ENCODE peak calls at places on chromosome 3, in five cellular contexts. One of them, this sample, is unnamed.

GRCh38 chr3:194686816-194687637 is 1.3 kb downstream of the FAM43A start:
- DNase-seq in H1: peak
- DNase-seq in mesendoderm: peak
- DNase-seq in neuronal stem cell: peak
- DNase-seq in trophoblast cell: peak
- DNase-seq in this sample: peak

GRCh38 chr3:29827756-29828155 is 546.9 kb downstream of the RBMS3 start:
- DNase-seq in H1: no peak
- DNase-seq in mesendoderm: no peak
- DNase-seq in neuronal stem cell: no peak
- DNase-seq in trophoblast cell: no peak
- DNase-seq in this sample: no peak

GRCh38 chr3:42010530-42010929 is 48.6 kb upstream of the ULK4 start:
- DNase-seq in H1: no peak
- DNase-seq in mesendoderm: no peak
- DNase-seq in neuronal stem cell: no peak
- DNase-seq in trophoblast cell: no peak
- DNase-seq in this sample: no peak

GRCh38 chr3:64575211-64575844 is 112.5 kb downstream of the ADAMTS9 start:
- DNase-seq in H1: no peak
- DNase-seq in mesendoderm: peak
- DNase-seq in neuronal stem cell: no peak
- DNase-seq in trophoblast cell: peak
- DNase-seq in this sample: peak

GRCh38 chr3:63344676-63345075 is 66.6 kb downstream of the SYNPR start:
- DNase-seq in H1: no peak
- DNase-seq in mesendoderm: peak
- DNase-seq in neuronal stem cell: no peak
- DNase-seq in trophoblast cell: peak
- DNase-seq in this sample: peak

GRCh38 chr3:129695203-129695602 is 88.7 kb upstream of the PLXND1 start:
- DNase-seq in H1: no peak
- DNase-seq in mesendoderm: no peak
- DNase-seq in neuronal stem cell: no peak
- DNase-seq in trophoblast cell: peak
- DNase-seq in this sample: no peak

GRCh38 chr3:64687781-64688515 is at the start of gene ADAMTS9:
- DNase-seq in H1: peak
- DNase-seq in mesendoderm: peak
- DNase-seq in neuronal stem cell: peak
- DNase-seq in trophoblast cell: peak
- DNase-seq in this sample: peak

GRCh38 chr3:195888981-195889842 is 19.1 kb downstream of the TNK2 start:
- DNase-seq in H1: no peak
- DNase-seq in mesendoderm: no peak
- DNase-seq in neuronal stem cell: no peak
- DNase-seq in trophoblast cell: no peak
- DNase-seq in this sample: no peak

GRCh38 chr3:42025388-42026138 is 63.7 kb upstream of the ULK4 start:
- DNase-seq in H1: peak
- DNase-seq in mesendoderm: peak
- DNase-seq in neuronal stem cell: peak
- DNase-seq in trophoblast cell: peak
- DNase-seq in this sample: peak

GRCh38 chr3:16842710-16843270 is 42.0 kb upstream of the PLCL2 start:
- DNase-seq in H1: no peak
- DNase-seq in mesendoderm: peak
- DNase-seq in neuronal stem cell: no peak
- DNase-seq in trophoblast cell: no peak
- DNase-seq in this sample: no peak

GRCh38 chr3:71662056-71662455 is 63.1 kb downstream of the EIF4E3 start:
- DNase-seq in H1: no peak
- DNase-seq in mesendoderm: no peak
- DNase-seq in neuronal stem cell: no peak
- DNase-seq in trophoblast cell: no peak
- DNase-seq in this sample: no peak

GRCh38 chr3:121735047-121735696 is 14.4 kb downstream of the GOLGB1 start:
- DNase-seq in H1: no peak
- DNase-seq in mesendoderm: no peak
- DNase-seq in neuronal stem cell: no peak
- DNase-seq in trophoblast cell: peak
- DNase-seq in this sample: no peak

GRCh38 chr3:129650256-129650872 is 43.9 kb upstream of the PLXND1 start:
- DNase-seq in H1: peak
- DNase-seq in mesendoderm: peak
- DNase-seq in neuronal stem cell: peak
- DNase-seq in trophoblast cell: peak
- DNase-seq in this sample: peak

GRCh38 chr3:53044371-53045106 is 1.3 kb downstream of the SFMBT1 start:
- DNase-seq in H1: peak
- DNase-seq in mesendoderm: peak
- DNase-seq in neuronal stem cell: peak
- DNase-seq in trophoblast cell: peak
- DNase-seq in this sample: no peak

GRCh38 chr3:167246252-167246651 is 133.8 kb downstream of the ZBBX start:
- DNase-seq in H1: no peak
- DNase-seq in mesendoderm: no peak
- DNase-seq in neuronal stem cell: no peak
- DNase-seq in trophoblast cell: no peak
- DNase-seq in this sample: no peak

GRCh38 chr3:99884484-99884883 is 66.8 kb downstream of the CMSS1 start:
- DNase-seq in H1: no peak
- DNase-seq in mesendoderm: peak
- DNase-seq in neuronal stem cell: no peak
- DNase-seq in trophoblast cell: peak
- DNase-seq in this sample: no peak

GRCh38 chr3:16474920-16475319 is 38.6 kb downstream of the RFTN1 start:
- DNase-seq in H1: no peak
- DNase-seq in mesendoderm: no peak
- DNase-seq in neuronal stem cell: no peak
- DNase-seq in trophoblast cell: no peak
- DNase-seq in this sample: no peak

GRCh38 chr3:189577290-189577951 is 53.8 kb upstream of the TP63 start:
- DNase-seq in H1: no peak
- DNase-seq in mesendoderm: no peak
- DNase-seq in neuronal stem cell: no peak
- DNase-seq in trophoblast cell: no peak
- DNase-seq in this sample: no peak

GRCh38 chr3:45994661-45995369 is 809 bp downstream of the FYCO1 start:
- DNase-seq in H1: peak
- DNase-seq in mesendoderm: peak
- DNase-seq in neuronal stem cell: no peak
- DNase-seq in trophoblast cell: peak
- DNase-seq in this sample: peak

GRCh38 chr3:114764056-114764492 is 383.0 kb downstream of the ZBTB20 start:
- DNase-seq in H1: no peak
- DNase-seq in mesendoderm: no peak
- DNase-seq in neuronal stem cell: no peak
- DNase-seq in trophoblast cell: no peak
- DNase-seq in this sample: no peak

GRCh38 chr3:145649368-145649887 is 511.6 kb downstream of the PLOD2 start:
- DNase-seq in H1: no peak
- DNase-seq in mesendoderm: no peak
- DNase-seq in neuronal stem cell: no peak
- DNase-seq in trophoblast cell: no peak
- DNase-seq in this sample: no peak

GRCh38 chr3:109336272-109336957 is 931 bp downstream of the DPPA4 start:
- DNase-seq in H1: no peak
- DNase-seq in mesendoderm: peak
- DNase-seq in neuronal stem cell: no peak
- DNase-seq in trophoblast cell: peak
- DNase-seq in this sample: no peak

GRCh38 chr3:52352566-52352965 is 36.4 kb downstream of the DNAH1 start:
- DNase-seq in H1: no peak
- DNase-seq in mesendoderm: no peak
- DNase-seq in neuronal stem cell: no peak
- DNase-seq in trophoblast cell: peak
- DNase-seq in this sample: no peak

GRCh38 chr3:104604326-104605010 is 762.2 kb upstream of the ALCAM start:
- DNase-seq in H1: no peak
- DNase-seq in mesendoderm: peak
- DNase-seq in neuronal stem cell: no peak
- DNase-seq in trophoblast cell: no peak
- DNase-seq in this sample: no peak

GRCh38 chr3:188266581-188267274 is 112.8 kb downstream of the LPP start:
- DNase-seq in H1: no peak
- DNase-seq in mesendoderm: no peak
- DNase-seq in neuronal stem cell: no peak
- DNase-seq in trophoblast cell: peak
- DNase-seq in this sample: no peak

GRCh38 chr3:127196466-127197299 is 3.8 kb downstream of the PRR23E start:
- DNase-seq in H1: no peak
- DNase-seq in mesendoderm: no peak
- DNase-seq in neuronal stem cell: no peak
- DNase-seq in trophoblast cell: no peak
- DNase-seq in this sample: no peak

GRCh38 chr3:100954990-100955389 is 38.2 kb downstream of the ABI3BP start:
- DNase-seq in H1: no peak
- DNase-seq in mesendoderm: no peak
- DNase-seq in neuronal stem cell: no peak
- DNase-seq in trophoblast cell: peak
- DNase-seq in this sample: no peak

GRCh38 chr3:146896711-146897110 is 291.6 kb upstream of the PLSCR5 start:
- DNase-seq in H1: no peak
- DNase-seq in mesendoderm: peak
- DNase-seq in neuronal stem cell: no peak
- DNase-seq in trophoblast cell: peak
- DNase-seq in this sample: no peak

GRCh38 chr3:67016522-67017080 is 18.5 kb downstream of the KBTBD8 start:
- DNase-seq in H1: no peak
- DNase-seq in mesendoderm: no peak
- DNase-seq in neuronal stem cell: no peak
- DNase-seq in trophoblast cell: peak
- DNase-seq in this sample: no peak

GRCh38 chr3:88640581-88640980 is 466.8 kb upstream of the EPHA3 start:
- DNase-seq in H1: no peak
- DNase-seq in mesendoderm: no peak
- DNase-seq in neuronal stem cell: no peak
- DNase-seq in trophoblast cell: no peak
- DNase-seq in this sample: no peak

GRCh38 chr3:32421185-32421584 is 29.5 kb downstream of the CMTM7 start:
- DNase-seq in H1: peak
- DNase-seq in mesendoderm: no peak
- DNase-seq in neuronal stem cell: no peak
- DNase-seq in trophoblast cell: no peak
- DNase-seq in this sample: no peak
- H2AK5ac ChIP-seq in H1: peak
- H2AK5ac ChIP-seq in mesendoderm: no peak
- H2AK5ac ChIP-seq in neuronal stem cell: no peak
- H2AK5ac ChIP-seq in trophoblast cell: peak
- H2AK5ac ChIP-seq in this sample: no peak

GRCh38 chr3:8501388-8502131 is at the start of gene LMCD1:
- DNase-seq in H1: peak
- DNase-seq in mesendoderm: peak
- DNase-seq in neuronal stem cell: peak
- DNase-seq in trophoblast cell: peak
- DNase-seq in this sample: peak

GRCh38 chr3:8499181-8499611 is 2.4 kb upstream of the LMCD1 start:
- DNase-seq in H1: no peak
- DNase-seq in mesendoderm: no peak
- DNase-seq in neuronal stem cell: peak
- DNase-seq in trophoblast cell: peak
- DNase-seq in this sample: peak

GRCh38 chr3:8497582-8497981 is 4.0 kb upstream of the LMCD1 start:
- DNase-seq in H1: no peak
- DNase-seq in mesendoderm: peak
- DNase-seq in neuronal stem cell: no peak
- DNase-seq in trophoblast cell: peak
- DNase-seq in this sample: no peak

GRCh38 chr3:8500966-8501365 is 657 bp upstream of the LMCD1 start:
- DNase-seq in H1: no peak
- DNase-seq in mesendoderm: no peak
- DNase-seq in neuronal stem cell: no peak
- DNase-seq in trophoblast cell: no peak
- DNase-seq in this sample: no peak

GRCh38 chr3:8500208-8500961 is 1.2 kb upstream of the LMCD1 start:
- DNase-seq in H1: no peak
- DNase-seq in mesendoderm: peak
- DNase-seq in neuronal stem cell: no peak
- DNase-seq in trophoblast cell: peak
- DNase-seq in this sample: peak
- H2AK5ac ChIP-seq in H1: no peak
- H2AK5ac ChIP-seq in mesendoderm: no peak
- H2AK5ac ChIP-seq in neuronal stem cell: no peak
- H2AK5ac ChIP-seq in trophoblast cell: no peak
- H2AK5ac ChIP-seq in this sample: no peak

GRCh38 chr3:11245276-11245675 is 26.9 kb upstream of the ATG7 start:
- DNase-seq in H1: no peak
- DNase-seq in mesendoderm: no peak
- DNase-seq in neuronal stem cell: no peak
- DNase-seq in trophoblast cell: no peak
- DNase-seq in this sample: no peak

GRCh38 chr3:11247362-11247761 is 24.8 kb upstream of the ATG7 start:
- DNase-seq in H1: no peak
- DNase-seq in mesendoderm: no peak
- DNase-seq in neuronal stem cell: no peak
- DNase-seq in trophoblast cell: peak
- DNase-seq in this sample: no peak

GRCh38 chr3:11246663-11246970 is 25.6 kb upstream of the ATG7 start:
- DNase-seq in H1: no peak
- DNase-seq in mesendoderm: no peak
- DNase-seq in neuronal stem cell: no peak
- DNase-seq in trophoblast cell: no peak
- DNase-seq in this sample: no peak

GRCh38 chr3:11245827-11246662 is 26.2 kb upstream of the ATG7 start:
- DNase-seq in H1: no peak
- DNase-seq in mesendoderm: peak
- DNase-seq in neuronal stem cell: no peak
- DNase-seq in trophoblast cell: no peak
- DNase-seq in this sample: no peak

DNA sequence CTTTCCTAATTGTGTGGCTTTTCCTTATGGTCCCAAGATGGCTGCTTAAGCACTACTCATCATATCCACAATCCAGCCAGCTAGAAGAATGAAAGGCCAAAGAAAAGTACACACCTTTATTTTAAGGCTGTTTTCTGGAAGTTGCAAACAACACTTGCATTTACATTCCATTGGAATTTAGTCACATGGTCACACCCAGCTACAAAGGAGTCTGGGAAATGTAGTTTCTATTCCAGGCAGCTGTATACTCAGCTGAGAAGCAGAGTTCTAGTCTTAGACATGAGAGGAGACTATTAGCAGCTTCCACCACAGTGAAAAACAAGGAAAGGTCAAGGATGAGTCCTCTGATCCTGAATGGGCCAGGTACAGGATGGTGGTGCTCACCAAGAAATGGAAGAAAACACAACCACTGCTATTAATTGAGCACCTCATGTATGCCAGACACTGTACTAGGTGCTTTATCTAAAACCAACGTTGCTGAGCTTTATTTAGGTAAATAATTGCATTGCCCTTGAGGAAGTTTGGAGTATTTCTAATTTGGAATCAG is 28.0 kb upstream of the ATG7 start:
- DNase-seq in H1: no peak
- DNase-seq in mesendoderm: peak
- DNase-seq in neuronal stem cell: no peak
- DNase-seq in trophoblast cell: peak
- DNase-seq in this sample: no peak
- H2AK5ac ChIP-seq in H1: no peak
- H2AK5ac ChIP-seq in mesendoderm: no peak
- H2AK5ac ChIP-seq in neuronal stem cell: no peak
- H2AK5ac ChIP-seq in trophoblast cell: no peak
- H2AK5ac ChIP-seq in this sample: no peak

GRCh38 chr3:48143567-48143966 is 44.6 kb downstream of the CDC25A start:
- DNase-seq in H1: no peak
- DNase-seq in mesendoderm: no peak
- DNase-seq in neuronal stem cell: no peak
- DNase-seq in trophoblast cell: no peak
- DNase-seq in this sample: no peak
- H2AK5ac ChIP-seq in H1: no peak
- H2AK5ac ChIP-seq in mesendoderm: no peak
- H2AK5ac ChIP-seq in neuronal stem cell: no peak
- H2AK5ac ChIP-seq in trophoblast cell: no peak
- H2AK5ac ChIP-seq in this sample: no peak